ENCODE peak calls at places on chromosomes 16 and 17, in five cellular contexts. T is AG10803, V is AG09309, K is HFF-Myc, B is AG04449. G is an unnamed sample.

GRCh38 chr17:77418609-77419008 is 277.8 kb downstream of the SEC14L1 start:
- DNase-seq in T (no peak), B (no peak), V (no peak), K (no peak), G (no peak)

GRCh38 chr16:23836078-23836403 is 258 bp downstream of the PRKCB start:
- DNase-seq in V (no peak), T (no peak), B (no peak), K (no peak), G (no peak)

GRCh38 chr17:46866325-46866724 is 14.9 kb downstream of the WNT9B start:
- DNase-seq in T (no peak), V (no peak), B (no peak), K (no peak), G (no peak)

GRCh38 chr17:16417896-16418683 is 2.7 kb downstream of the TRPV2 start:
- DNase-seq in V (no peak), K (no peak), B (no peak), T (peak), G (no peak)

GRCh38 chr16:56679813-56680212 is 2.5 kb upstream of the MT1X start:
- DNase-seq in V (no peak), K (no peak), B (no peak), T (no peak), G (no peak)

GRCh38 chr17:66540131-66540781 is 237.8 kb downstream of the PRKCA start:
- DNase-seq in T (peak), V (no peak), K (no peak), B (no peak), G (peak)

GRCh38 chr17:2071421-2072281 is 16.7 kb downstream of the HIC1 start:
- DNase-seq in T (peak), B (no peak), K (no peak), V (no peak), G (peak)

GRCh38 chr17:67293251-67294203 is 48.5 kb upstream of the HELZ start:
- DNase-seq in B (no peak), V (no peak), T (peak), K (no peak), G (no peak)

GRCh38 chr16:81456523-81457325 is 12.1 kb downstream of the CMIP start:
- DNase-seq in T (no peak), V (no peak), K (no peak), B (no peak), G (no peak)

GRCh38 chr16:21584817-21585216 is 14.6 kb upstream of the METTL9 start:
- DNase-seq in V (no peak), T (no peak), B (no peak), K (no peak), G (no peak)

GRCh38 chr17:82014432-82014831 is 8.2 kb downstream of the CENPX start:
- DNase-seq in K (no peak), B (no peak), V (no peak), T (no peak), G (no peak)

GRCh38 chr17:5120036-5120435 is 4.2 kb downstream of the USP6 start:
- DNase-seq in K (no peak), V (no peak), T (no peak), B (no peak), G (no peak)

GRCh38 chr17:28763804-28764266 is 20.0 kb downstream of the TRAF4 start:
- DNase-seq in K (peak), T (peak), V (peak), B (peak), G (peak)

GRCh38 chr17:28712037-28712704 is 483 bp upstream of the PROCA1 start:
- DNase-seq in T (no peak), K (no peak), V (no peak), B (no peak), G (no peak)

GRCh38 chr17:15659663-15660062 is 24.4 kb downstream of the TRIM16 start:
- DNase-seq in T (no peak), K (no peak), B (no peak), V (no peak), G (no peak)

GRCh38 chr16:81447383-81448101 is 2.9 kb downstream of the CMIP start:
- DNase-seq in T (no peak), B (no peak), K (no peak), V (no peak), G (no peak)

GRCh38 chr17:6471531-6472465 is 27.5 kb downstream of the PIMREG start:
- DNase-seq in T (peak), B (no peak), V (peak), K (peak), G (peak)

GRCh38 chr17:28500712-28501379 is 5.3 kb upstream of the FOXN1 start:
- DNase-seq in T (no peak), V (no peak), B (no peak), K (no peak), G (no peak)

GRCh38 chr16:1791256-1791942 is 2.1 kb downstream of the IGFALS start:
- DNase-seq in T (no peak), K (no peak), B (no peak), V (no peak), G (no peak)

GRCh38 chr16:68740628-68741346 is 3.7 kb downstream of the CDH1 start:
- DNase-seq in V (no peak), B (no peak), T (no peak), K (no peak), G (no peak)

GRCh38 chr17:75262112-75262606 is 480 bp downstream of the MRPS7 start:
- DNase-seq in K (no peak), V (no peak), T (no peak), B (no peak), G (no peak)

GRCh38 chr16:31568577-31569359 is 41.1 kb downstream of the AHSP start:
- DNase-seq in B (no peak), K (no peak), V (no peak), T (peak), G (no peak)

GRCh38 chr17:8742274-8742673 is 2.4 kb downstream of the CCDC42 start:
- DNase-seq in V (no peak), K (no peak), T (no peak), B (no peak), G (no peak)

GRCh38 chr17:8746501-8747236 is 2.0 kb upstream of the CCDC42 start:
- DNase-seq in B (no peak), V (no peak), K (no peak), T (no peak), G (no peak)

GRCh38 chr17:8742828-8743227 is 1.8 kb downstream of the CCDC42 start:
- DNase-seq in B (no peak), K (no peak), V (no peak), T (no peak), G (no peak)

GRCh38 chr17:8745586-8746500 is 1.2 kb upstream of the CCDC42 start:
- DNase-seq in B (no peak), K (no peak), T (peak), V (no peak), G (peak)

DNA sequence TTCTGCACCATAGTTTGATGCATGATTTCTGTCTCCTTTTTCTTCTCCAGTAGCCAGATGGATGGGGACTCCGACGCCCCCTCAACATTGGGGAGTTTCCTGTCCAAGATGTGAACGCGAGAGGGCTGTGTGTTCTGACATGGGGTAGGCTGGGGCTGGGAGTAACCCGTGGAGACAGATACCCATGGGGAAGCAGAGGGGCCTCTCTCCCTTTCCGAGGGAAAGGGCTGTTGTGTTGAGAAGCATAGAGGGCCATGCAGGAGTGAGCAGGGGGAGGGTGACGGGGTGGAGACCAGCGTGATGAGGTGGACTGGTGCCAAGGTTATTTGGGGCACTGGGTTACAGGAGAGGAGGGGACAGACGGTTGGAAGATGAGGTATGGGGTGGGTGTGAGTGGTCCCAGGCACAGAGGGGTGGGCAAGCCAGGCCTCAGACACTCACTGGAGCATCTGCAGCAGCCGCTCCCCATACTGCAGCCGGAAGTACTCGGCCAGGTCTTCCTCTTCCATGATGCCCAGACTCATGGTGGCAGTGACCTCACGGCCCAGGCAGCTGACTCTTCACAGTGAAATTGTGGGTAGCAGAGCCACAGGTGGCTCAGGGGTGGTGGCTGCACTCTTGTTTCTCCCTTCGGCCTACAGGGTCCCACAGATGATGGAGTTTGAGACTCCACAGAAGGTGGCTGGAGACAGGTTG is 402 bp downstream of the CCDC42 start:
- DNase-seq in T (no peak), V (no peak), K (no peak), B (no peak), G (no peak)
- TF ChIP-seq CTCF in T (no peak), V (no peak), K (no peak), B (no peak), G (no peak)

GRCh38 chr16:11609474-11610120 is 22.9 kb upstream of the LITAF start:
- DNase-seq in K (no peak), V (no peak), T (no peak), B (no peak), G (no peak)
- TF ChIP-seq CTCF in K (no peak), V (no peak), T (no peak), B (no peak), G (no peak)

DNA sequence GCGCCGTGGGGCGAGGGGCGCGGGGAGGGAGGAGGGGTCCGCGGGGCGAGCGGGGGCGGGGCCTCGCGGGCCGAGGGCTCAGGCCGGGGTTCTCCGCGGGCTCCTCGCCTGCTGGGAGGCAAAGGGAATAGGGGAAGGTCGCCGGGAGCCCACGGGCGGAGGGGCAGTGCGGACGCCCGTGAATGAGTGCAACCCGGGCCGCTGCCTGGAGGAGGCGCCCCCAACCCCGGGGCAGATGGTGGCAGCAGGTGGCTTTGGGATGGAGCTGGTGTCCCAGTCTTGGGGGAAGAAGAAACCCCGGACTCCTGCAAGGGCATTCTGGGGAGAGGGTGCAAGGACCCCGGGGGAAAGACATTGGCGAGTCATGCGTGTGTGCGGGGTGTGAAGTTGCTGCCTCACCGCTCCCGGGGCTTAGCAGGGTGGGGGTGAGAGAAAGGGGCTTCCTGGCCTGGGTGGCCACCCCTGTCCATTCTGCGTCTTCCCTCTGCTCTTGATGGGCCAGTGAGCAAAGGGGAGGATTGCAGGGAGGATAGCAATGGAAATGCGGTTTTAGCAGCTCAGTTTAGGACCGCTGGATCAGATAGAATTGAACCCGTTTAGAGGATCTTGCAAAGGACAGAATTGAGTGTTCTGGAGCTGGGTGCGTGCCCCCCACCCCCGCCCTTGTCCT is 508 bp downstream of the KIAA0513 start:
- DNase-seq in K (no peak), B (no peak), V (no peak), T (no peak), G (no peak)
- TF ChIP-seq CTCF in K (no peak), B (peak), V (peak), T (peak), G (peak)

GRCh38 chr17:55177159-55177913 is 87.4 kb upstream of the HLF start:
- DNase-seq in T (peak), B (no peak), V (no peak), K (peak), G (no peak)
- TF ChIP-seq CTCF in T (peak), B (no peak), V (peak), K (peak), G (no peak)

GRCh38 chr16:4352843-4353242 is 1.7 kb upstream of the PAM16 start:
- DNase-seq in V (no peak), T (no peak), K (no peak), B (no peak), G (no peak)

GRCh38 chr16:4351880-4352279 is 759 bp upstream of the PAM16 start:
- DNase-seq in B (no peak), K (no peak), V (no peak), T (peak), G (no peak)

GRCh38 chr16:4350365-4350786 is 745 bp downstream of the PAM16 start:
- DNase-seq in K (no peak), B (no peak), V (no peak), T (no peak), G (no peak)

GRCh38 chr16:4349332-4349731 is 1.8 kb downstream of the PAM16 start:
- DNase-seq in B (no peak), V (no peak), T (no peak), K (no peak), G (no peak)

GRCh38 chr16:4350787-4351659 is at the start of gene PAM16:
- DNase-seq in K (peak), V (no peak), B (peak), T (peak), G (peak)
- TF ChIP-seq CTCF in K (no peak), V (no peak), B (no peak), T (peak), G (peak)

GRCh38 chr16:11262915-11263314 is 6.2 kb downstream of the TNP2 start:
- DNase-seq in V (no peak), T (no peak), K (no peak), B (no peak), G (no peak)
- TF ChIP-seq CTCF in V (no peak), T (no peak), K (no peak), B (no peak), G (no peak)

GRCh38 chr16:29892458-29892813 is 6.9 kb downstream of the SEZ6L2 start:
- DNase-seq in V (no peak), K (no peak), B (no peak), T (no peak), G (no peak)
- TF ChIP-seq CTCF in V (no peak), K (no peak), B (no peak), T (no peak), G (no peak)

DNA sequence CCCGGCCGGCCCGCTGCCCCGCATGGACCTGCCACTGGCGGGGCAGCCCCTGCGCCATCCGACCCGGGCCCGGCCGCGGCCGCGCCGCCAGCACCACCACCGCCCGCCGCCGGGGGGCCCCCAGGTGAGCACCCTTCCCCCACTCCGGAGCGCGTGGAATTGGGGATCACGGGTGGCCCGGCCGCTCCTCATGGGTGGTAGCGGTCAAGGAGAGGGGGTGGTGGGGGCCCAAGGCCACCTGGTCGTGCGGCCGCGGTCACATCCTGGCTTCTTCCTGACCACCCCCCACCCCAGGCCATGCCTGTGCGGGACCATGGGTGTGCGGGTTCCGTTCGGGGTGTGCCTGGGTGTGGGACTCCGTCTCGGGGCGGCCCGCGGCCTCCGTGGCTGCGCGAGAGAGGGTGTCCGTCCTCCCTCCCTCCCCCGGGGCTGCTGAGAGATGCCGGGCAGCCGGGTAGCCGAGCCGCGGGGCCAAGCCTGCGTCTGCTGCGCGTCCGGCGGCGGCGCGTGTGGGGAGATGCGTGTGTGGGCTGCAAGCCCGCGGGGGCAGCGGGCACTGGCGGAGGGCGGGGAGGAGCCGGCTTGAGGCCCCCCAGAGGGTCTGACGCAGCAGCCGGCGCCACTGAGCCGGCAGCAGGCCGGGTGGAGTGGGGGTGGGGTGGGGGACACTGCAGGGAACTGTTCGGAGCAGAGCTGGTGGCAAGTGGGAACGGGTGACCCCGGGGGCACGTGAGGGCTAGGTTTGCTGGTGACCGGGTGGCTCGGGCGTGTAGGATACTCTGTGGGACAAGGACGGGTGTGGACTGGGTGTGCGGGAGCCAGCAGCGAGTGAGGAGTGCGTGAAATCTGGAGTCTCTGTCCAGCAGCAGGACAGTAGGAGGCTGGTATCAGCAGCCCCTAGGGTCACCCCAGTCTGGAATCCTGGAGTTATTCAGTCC is 6.7 kb downstream of the ACD start:
- DNase-seq in K (no peak), B (no peak), T (no peak), V (no peak), G (no peak)
- TF ChIP-seq CTCF in K (no peak), B (peak), T (no peak), V (no peak), G (peak)

GRCh38 chr17:41552455-41552854 is 19.4 kb downstream of the KRT9 start:
- DNase-seq in B (no peak), T (no peak), K (no peak), V (no peak), G (no peak)

GRCh38 chr17:41555105-41555887 is 16.6 kb downstream of the KRT9 start:
- DNase-seq in B (no peak), V (no peak), K (no peak), T (peak), G (no peak)

GRCh38 chr17:41553176-41553575 is 18.7 kb downstream of the KRT9 start:
- DNase-seq in T (peak), B (no peak), K (no peak), V (no peak), G (no peak)

GRCh38 chr17:41551370-41551769 is 20.5 kb downstream of the KRT9 start:
- DNase-seq in K (no peak), T (peak), V (no peak), B (no peak), G (no peak)

GRCh38 chr17:41553987-41554680 is 17.7 kb downstream of the KRT9 start:
- DNase-seq in T (no peak), K (no peak), B (no peak), V (no peak), G (no peak)
- TF ChIP-seq CTCF in T (no peak), K (no peak), B (no peak), V (no peak), G (no peak)

G was measured in AG04450.